ENCODE peak calls at places on chromosomes 2 and 18, in four cellular contexts. One of them, this sample, is unnamed.

GRCh38 chr2:165203689-165204559 is at the start of gene SCN3A:
- DNase-seq in CD8-positive, alpha-beta memory T cell: no peak
- DNase-seq in KBM-7: peak
- DNase-seq in D341Med: peak
- DNase-seq in this sample: no peak

GRCh38 chr18:43486462-43486861 is 209.2 kb upstream of the SYT4 start:
- DNase-seq in CD8-positive, alpha-beta memory T cell: no peak
- DNase-seq in KBM-7: peak
- DNase-seq in D341Med: no peak
- DNase-seq in this sample: no peak

GRCh38 chr2:122875091-122875651 is 1119.7 kb downstream of the TSN start:
- DNase-seq in CD8-positive, alpha-beta memory T cell: no peak
- DNase-seq in KBM-7: no peak
- DNase-seq in D341Med: no peak
- DNase-seq in this sample: no peak

GRCh38 chr2:50143822-50144575 is 887.9 kb downstream of the NRXN1 start:
- DNase-seq in CD8-positive, alpha-beta memory T cell: peak
- DNase-seq in KBM-7: peak
- DNase-seq in D341Med: peak
- DNase-seq in this sample: peak

GRCh38 chr2:190420822-190421221 is 12.7 kb downstream of the MFSD6 start:
- DNase-seq in CD8-positive, alpha-beta memory T cell: no peak
- DNase-seq in KBM-7: no peak
- DNase-seq in D341Med: no peak
- DNase-seq in this sample: no peak

GRCh38 chr2:99956232-99957030 is 186.0 kb downstream of the AFF3 start:
- DNase-seq in CD8-positive, alpha-beta memory T cell: no peak
- DNase-seq in KBM-7: no peak
- DNase-seq in D341Med: no peak
- DNase-seq in this sample: no peak

GRCh38 chr2:129723277-129724020 is 256.0 kb upstream of the RAB6C start:
- DNase-seq in CD8-positive, alpha-beta memory T cell: no peak
- DNase-seq in KBM-7: no peak
- DNase-seq in D341Med: no peak
- DNase-seq in this sample: no peak

GRCh38 chr2:54522624-54523281 is 66.6 kb downstream of the SPTBN1 start:
- DNase-seq in CD8-positive, alpha-beta memory T cell: peak
- DNase-seq in KBM-7: peak
- DNase-seq in D341Med: peak
- DNase-seq in this sample: peak

GRCh38 chr2:218218409-218219185 is 1.6 kb downstream of the ARPC2 start:
- DNase-seq in CD8-positive, alpha-beta memory T cell: peak
- DNase-seq in KBM-7: peak
- DNase-seq in D341Med: no peak
- DNase-seq in this sample: peak

GRCh38 chr2:26352892-26353291 is 6.3 kb upstream of the ADGRF3 start:
- DNase-seq in CD8-positive, alpha-beta memory T cell: no peak
- DNase-seq in KBM-7: no peak
- DNase-seq in D341Med: no peak
- DNase-seq in this sample: no peak

GRCh38 chr18:52766002-52766540 is 426.1 kb downstream of the DCC start:
- DNase-seq in CD8-positive, alpha-beta memory T cell: no peak
- DNase-seq in KBM-7: no peak
- DNase-seq in D341Med: no peak
- DNase-seq in this sample: no peak

GRCh38 chr18:5417342-5417741 is 121.8 kb upstream of the ZBTB14 start:
- DNase-seq in CD8-positive, alpha-beta memory T cell: no peak
- DNase-seq in KBM-7: peak
- DNase-seq in D341Med: no peak
- DNase-seq in this sample: no peak

GRCh38 chr2:51718881-51719280 is 686.9 kb upstream of the NRXN1 start:
- DNase-seq in CD8-positive, alpha-beta memory T cell: no peak
- DNase-seq in KBM-7: no peak
- DNase-seq in D341Med: no peak
- DNase-seq in this sample: no peak

GRCh38 chr2:3443685-3444084 is 64.2 kb downstream of the TRAPPC12 start:
- DNase-seq in CD8-positive, alpha-beta memory T cell: no peak
- DNase-seq in KBM-7: no peak
- DNase-seq in D341Med: no peak
- DNase-seq in this sample: no peak

GRCh38 chr2:152050915-152051314 is 47.9 kb downstream of the CACNB4 start:
- DNase-seq in CD8-positive, alpha-beta memory T cell: no peak
- DNase-seq in KBM-7: peak
- DNase-seq in D341Med: no peak
- DNase-seq in this sample: no peak

GRCh38 chr18:21134895-21135294 is 23.3 kb upstream of the ROCK1 start:
- DNase-seq in CD8-positive, alpha-beta memory T cell: peak
- DNase-seq in KBM-7: peak
- DNase-seq in D341Med: peak
- DNase-seq in this sample: no peak

GRCh38 chr2:56184500-56184996 is 758 bp downstream of the CCDC85A start:
- DNase-seq in CD8-positive, alpha-beta memory T cell: no peak
- DNase-seq in KBM-7: peak
- DNase-seq in D341Med: no peak
- DNase-seq in this sample: no peak

GRCh38 chr18:8140841-8141501 is 468.3 kb upstream of the RAB12 start:
- DNase-seq in CD8-positive, alpha-beta memory T cell: no peak
- DNase-seq in KBM-7: no peak
- DNase-seq in D341Med: no peak
- DNase-seq in this sample: no peak

GRCh38 chr2:27281855-27282559 is at the start of gene TRIM54:
- DNase-seq in CD8-positive, alpha-beta memory T cell: no peak
- DNase-seq in KBM-7: no peak
- DNase-seq in D341Med: no peak
- DNase-seq in this sample: no peak

GRCh38 chr2:186423481-186423880 is 62.6 kb upstream of the ZC3H15 start:
- DNase-seq in CD8-positive, alpha-beta memory T cell: no peak
- DNase-seq in KBM-7: no peak
- DNase-seq in D341Med: no peak
- DNase-seq in this sample: no peak

GRCh38 chr2:6107290-6107689 is 415.1 kb downstream of the SOX11 start:
- DNase-seq in CD8-positive, alpha-beta memory T cell: no peak
- DNase-seq in KBM-7: no peak
- DNase-seq in D341Med: no peak
- DNase-seq in this sample: no peak

GRCh38 chr2:105926960-105927678 is 182.4 kb downstream of the NCK2 start:
- DNase-seq in CD8-positive, alpha-beta memory T cell: peak
- DNase-seq in KBM-7: no peak
- DNase-seq in D341Med: no peak
- DNase-seq in this sample: no peak

GRCh38 chr2:56671973-56672569 is 488.3 kb downstream of the CCDC85A start:
- DNase-seq in CD8-positive, alpha-beta memory T cell: no peak
- DNase-seq in KBM-7: no peak
- DNase-seq in D341Med: no peak
- DNase-seq in this sample: no peak

GRCh38 chr2:11292464-11293255 is 51.8 kb downstream of the ROCK2 start:
- DNase-seq in CD8-positive, alpha-beta memory T cell: no peak
- DNase-seq in KBM-7: peak
- DNase-seq in D341Med: no peak
- DNase-seq in this sample: no peak